ENCODE peak calls at places on chromosomes 11 and 22, in five cellular contexts. S is AG09319, B is Right ventricle myocardium superior, I is mucosa of descending colon, O is EH. D is an unnamed sample.

GRCh38 chr22:39926175-39927152 is 25.6 kb downstream of the GRAP2 start:
- DNase-seq in S (no peak), B (no peak), I (no peak), O (no peak), D (no peak)

GRCh38 chr11:102111787-102112653 is 1.8 kb downstream of the YAP1 start:
- DNase-seq in O (peak), B (no peak), S (peak), I (no peak), D (no peak)

GRCh38 chr11:78460468-78460867 is 42.8 kb upstream of the GAB2 start:
- DNase-seq in S (no peak), B (no peak), I (no peak), O (peak), D (no peak)

GRCh38 chr11:134119094-134119493 is 50.2 kb downstream of the JAM3 start:
- DNase-seq in S (no peak), I (no peak), B (no peak), O (peak), D (no peak)

GRCh38 chr11:111021131-111021530 is 224.4 kb upstream of the POU2AF2 start:
- DNase-seq in O (no peak), S (peak), I (no peak), B (no peak), D (no peak)

GRCh38 chr11:64745523-64746328 is 1.8 kb upstream of the RASGRP2 start:
- DNase-seq in I (peak), S (no peak), O (peak), B (peak), D (no peak)

GRCh38 chr11:6640036-6640984 is 15.3 kb downstream of the DCHS1 start:
- DNase-seq in I (no peak), B (no peak), O (no peak), S (no peak), D (no peak)

GRCh38 chr11:15576759-15577158 is 462.0 kb downstream of the INSC start:
- DNase-seq in I (no peak), O (no peak), B (no peak), S (no peak), D (no peak)

GRCh38 chr11:129574431-129574830 is 198.8 kb downstream of the BARX2 start:
- DNase-seq in O (no peak), S (no peak), I (no peak), B (no peak), D (no peak)

GRCh38 chr11:116641561-116642045 is 131.2 kb downstream of the BUD13 start:
- DNase-seq in S (no peak), B (peak), O (peak), I (peak), D (no peak)

GRCh38 chr22:39985383-39986045 is 9.2 kb upstream of the FAM83F start:
- DNase-seq in O (no peak), I (peak), B (no peak), S (no peak), D (no peak)

D was measured in NCI-H446 treated with DMSO at 0.1 percent for 48 hours.